ENCODE peak calls at places on chromosome 17, in five cellular contexts. F is adrenal gland, T is dorsolateral prefrontal cortex, W is kidney epithelial cell, V is ascending aorta. Z is an unnamed sample.

GRCh38 chr17:70378005-70378404 is 208.7 kb downstream of the KCNJ2 start:
- DNase-seq in F (no peak), V (no peak), W (no peak), T (no peak), Z (no peak)

GRCh38 chr17:18203308-18203707 is 19.7 kb downstream of the ALKBH5 start:
- DNase-seq in W (no peak), F (no peak), T (no peak), V (no peak), Z (no peak)

GRCh38 chr17:47225436-47225858 is 16.3 kb downstream of the MYL4 start:
- DNase-seq in V (peak; percentile 96), W (peak; percentile 86), T (no peak), F (peak; percentile 86), Z (peak; percentile 59)

GRCh38 chr17:44794699-44795413 is 35.2 kb downstream of the GJC1 start:
- DNase-seq in F (no peak), V (no peak), W (peak; percentile 93), T (no peak), Z (peak; percentile 68)

GRCh38 chr17:48261297-48261880 is 153.8 kb downstream of the SNX11 start:
- DNase-seq in T (no peak), W (no peak), F (no peak), V (no peak), Z (peak; percentile 58)

GRCh38 chr17:34567665-34568064 is 11.7 kb upstream of the TMEM132E start:
- DNase-seq in T (no peak), V (no peak), W (no peak), F (peak; percentile 31), Z (no peak)

GRCh38 chr17:31646642-31647041 is 212.4 kb downstream of the COPRS start:
- DNase-seq in W (no peak), V (no peak), F (no peak), T (no peak), Z (no peak)

GRCh38 chr17:751269-752001 is 629 bp downstream of the GEMIN4 start:
- DNase-seq in W (no peak), V (no peak), F (peak; percentile 44), T (no peak), Z (peak; percentile 66)

GRCh38 chr17:50501054-50501453 is 7.2 kb upstream of the MYCBPAP start:
- DNase-seq in V (no peak), W (no peak), F (peak; percentile 56), T (no peak), Z (peak; percentile 40)

GRCh38 chr17:21250719-21251305 is 2.4 kb downstream of the NATD1 start:
- DNase-seq in F (no peak), W (no peak), T (no peak), V (no peak), Z (no peak)

GRCh38 chr17:55089955-55090573 is 121.5 kb downstream of the STXBP4 start:
- DNase-seq in F (no peak), V (no peak), T (no peak), W (peak; percentile 1), Z (peak; percentile 11)

GRCh38 chr17:45018514-45019176 is 32.8 kb downstream of the DCAKD start:
- DNase-seq in T (no peak), F (peak; percentile 55), V (peak; percentile 69), W (no peak), Z (no peak)

GRCh38 chr17:78304549-78305037 is 55.3 kb downstream of the SOCS3 start:
- DNase-seq in F (no peak), W (no peak), T (no peak), V (no peak), Z (no peak)

GRCh38 chr17:78305801-78306200 is 54.1 kb downstream of the SOCS3 start:
- DNase-seq in F (no peak), V (no peak), W (no peak), T (no peak), Z (no peak)

GRCh38 chr17:78302478-78302877 is 57.4 kb downstream of the SOCS3 start:
- DNase-seq in V (no peak), F (no peak), W (no peak), T (no peak), Z (no peak)

GRCh38 chr17:78307887-78308633 is 51.8 kb downstream of the SOCS3 start:
- DNase-seq in W (no peak), T (no peak), V (no peak), F (peak; percentile 80), Z (no peak)

DNA sequence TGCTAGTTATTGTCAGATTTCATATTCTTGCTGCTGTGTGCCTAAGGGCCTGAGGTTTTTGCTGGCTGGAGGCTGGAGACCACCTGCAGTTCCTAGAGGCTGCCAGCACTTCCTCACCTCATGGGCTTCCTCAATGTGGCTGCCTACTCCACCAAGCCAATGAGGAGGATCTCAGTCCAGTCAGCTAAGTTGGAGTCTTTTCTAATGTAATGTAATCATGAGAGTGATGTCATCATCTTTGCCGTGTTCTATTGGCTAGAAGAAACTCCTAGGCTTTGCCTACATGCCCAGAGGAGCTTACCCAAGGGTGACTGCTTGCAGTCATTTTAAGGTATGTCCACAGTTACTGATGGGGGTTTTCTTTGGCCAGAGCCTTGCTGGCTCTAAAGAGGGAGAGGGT is 53.0 kb downstream of the SOCS3 start:
- DNase-seq in F (no peak), T (no peak), V (no peak), W (no peak), Z (no peak)
- H3K4me3 ChIP-seq in F (no peak overlapping the region), T (no peak overlapping the region), V (no peak overlapping the region), W (no peak overlapping the region), Z (no peak overlapping the region)

DNA sequence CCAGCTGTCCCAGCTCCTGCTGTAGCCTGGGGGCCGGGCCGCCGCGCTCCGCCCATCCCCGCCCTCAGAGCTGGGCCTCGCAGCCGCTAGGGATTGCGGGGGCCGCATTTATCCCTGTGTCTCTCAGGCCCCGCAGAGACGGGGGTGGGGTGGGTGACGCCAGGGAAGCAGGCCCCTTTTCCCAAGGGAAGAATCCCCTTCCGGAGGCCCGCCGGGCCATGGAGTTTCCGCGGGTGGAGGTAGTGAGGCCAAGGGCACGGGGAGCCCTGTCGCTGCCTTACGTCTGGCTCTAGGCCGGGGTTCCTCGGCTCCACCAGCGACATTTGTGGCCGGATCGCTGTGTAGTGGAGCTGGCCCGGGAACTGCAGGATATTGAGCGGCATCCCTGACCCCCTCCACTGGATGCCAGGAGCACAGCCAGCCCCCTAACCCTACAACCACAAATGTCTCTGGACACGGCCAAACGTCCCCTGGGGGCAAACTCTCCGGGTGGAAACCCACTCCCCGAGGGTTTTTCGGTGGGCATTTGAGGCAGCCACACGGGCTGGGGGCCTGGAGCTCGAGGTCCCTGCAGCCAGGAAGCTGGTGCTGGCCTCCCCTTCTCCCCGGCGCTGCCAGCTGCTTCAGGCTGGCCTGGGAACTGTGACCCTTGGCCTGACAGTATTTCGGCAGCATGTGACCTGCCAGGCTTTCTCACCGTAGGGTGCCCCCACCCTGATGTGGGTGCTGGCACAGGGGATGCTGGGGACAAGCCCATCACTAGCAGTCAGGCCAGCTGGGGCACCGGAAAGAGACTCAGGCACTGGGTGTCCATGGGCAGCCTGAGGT is 12.0 kb upstream of the CD300A start:
- DNase-seq in T (no peak), W (no peak), V (peak; percentile 95), F (peak; percentile 91), Z (peak; percentile 94)
- H3K4me3 ChIP-seq in T (peak overlapping the region; percentile 58), W (peak overlapping the region; percentile 26), V (peak overlapping the region; percentile 64), F (no peak overlapping the region), Z (peak overlapping the region; percentile 22)

DNA sequence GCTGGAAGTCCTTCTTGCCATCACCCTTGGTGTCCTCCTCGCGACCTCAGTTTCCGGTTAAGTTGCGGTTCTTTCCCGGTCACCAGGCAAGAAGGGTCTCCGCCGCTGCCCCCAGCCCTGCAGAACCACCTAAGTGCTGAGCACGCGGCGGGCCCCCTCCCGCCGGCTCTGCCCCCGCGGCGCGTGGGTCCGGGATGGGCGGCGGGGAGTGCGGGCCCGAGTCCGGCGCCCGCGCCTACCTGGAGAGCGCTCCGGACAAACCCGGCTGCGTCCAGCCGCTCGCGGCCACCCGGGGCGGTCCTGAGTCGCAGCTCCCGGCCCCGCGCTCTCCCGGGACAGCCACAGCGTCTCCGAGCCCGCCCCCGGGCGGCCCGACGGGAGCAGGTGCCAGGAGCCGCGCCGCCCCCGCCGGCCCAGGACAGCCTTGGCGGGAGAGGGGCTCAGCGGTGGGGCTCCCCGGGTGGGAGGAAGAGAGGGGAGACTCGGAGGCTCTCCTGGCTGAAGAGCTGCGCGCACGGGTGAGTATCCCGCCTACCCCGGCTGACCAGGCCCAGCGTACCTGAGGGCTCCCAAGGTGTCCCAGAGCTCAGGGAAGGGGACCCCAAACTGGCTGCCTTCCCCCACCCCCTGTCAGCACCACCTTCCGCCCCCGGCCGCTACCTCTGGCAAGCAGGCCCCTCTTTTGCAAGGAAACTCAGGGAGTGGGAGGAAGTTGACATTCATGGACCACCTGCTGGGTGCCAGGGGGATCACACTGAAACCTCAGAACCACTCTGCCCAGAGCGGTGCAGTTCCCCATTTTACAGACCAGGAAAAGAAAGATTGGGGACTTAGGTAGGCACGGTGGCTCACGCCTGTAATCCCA is 22.2 kb upstream of the C17orf113 start:
- DNase-seq in W (no peak), F (no peak), T (no peak), V (no peak), Z (no peak)
- H3K4me3 ChIP-seq in W (peak overlapping the region; percentile 17), F (no peak overlapping the region), T (no peak overlapping the region), V (peak overlapping the region; percentile 45), Z (peak overlapping the region; percentile 34)

DNA sequence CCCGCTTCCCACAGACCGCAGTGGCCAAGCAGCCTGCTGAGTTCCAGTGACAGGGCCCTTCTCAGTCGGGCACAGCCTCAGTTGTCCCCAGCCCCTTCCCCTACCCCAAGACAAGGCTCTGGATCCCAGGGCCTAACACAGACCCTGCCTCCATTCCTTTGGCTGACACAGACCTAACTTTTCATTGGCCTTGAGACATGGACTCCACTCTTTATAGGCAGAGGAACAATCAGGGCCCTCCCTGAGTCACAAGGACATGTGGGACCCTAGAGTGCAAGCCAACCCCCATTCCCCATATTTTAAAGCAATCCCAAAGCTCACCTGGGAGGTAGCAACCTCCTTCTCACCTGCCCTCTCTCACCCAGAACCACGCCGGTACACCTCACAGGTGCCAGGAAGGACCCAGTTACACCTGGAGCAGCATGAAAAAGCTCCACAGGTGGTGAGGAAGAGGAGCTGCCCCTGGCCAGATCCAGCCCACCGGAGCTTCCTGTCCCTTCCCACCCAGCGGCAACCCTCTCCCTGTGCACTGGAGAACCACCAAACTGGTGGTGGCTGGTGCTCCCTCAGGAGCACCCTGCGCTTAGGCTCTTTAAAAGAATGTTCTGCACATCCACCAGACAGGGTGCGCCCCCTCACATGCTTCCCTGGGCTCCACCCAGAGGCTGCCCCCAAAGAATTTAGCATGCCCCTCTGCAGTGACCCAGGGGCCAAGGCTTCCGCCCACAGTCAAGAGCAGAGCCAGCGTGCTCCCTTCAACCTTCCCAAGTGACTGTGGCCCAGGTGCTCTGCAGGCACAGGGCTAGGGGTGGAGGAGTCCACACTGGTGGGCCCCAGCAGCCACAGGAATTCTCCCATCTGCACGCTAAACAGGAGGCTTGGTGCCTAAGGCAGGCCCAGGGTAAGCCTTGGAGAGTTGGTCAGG is 3.4 kb downstream of the MNT start:
- DNase-seq in V (no peak), W (no peak), T (no peak), F (no peak), Z (no peak)
- H3K4me3 ChIP-seq in V (peak overlapping the region; percentile 58), W (no peak overlapping the region), T (peak overlapping the region; percentile 43), F (no peak overlapping the region), Z (peak overlapping the region; percentile 30)

Z was measured in A673.